ENCODE peak calls at places on chromosomes 3 and 15, in six cellular contexts. One of them, this sample, is unnamed.

GRCh38 chr3:109336272-109336957 is 931 bp downstream of the DPPA4 start:
- DNase-seq in thoracic aorta: no peak
- DNase-seq in transverse colon: no peak
- DNase-seq in pancreas: no peak
- DNase-seq in GM12878: no peak
- DNase-seq in left lung: peak
- DNase-seq in this sample: no peak

GRCh38 chr15:78127882-78128281 is 3.4 kb downstream of the CIB2 start:
- DNase-seq in thoracic aorta: no peak
- DNase-seq in transverse colon: no peak
- DNase-seq in pancreas: no peak
- DNase-seq in GM12878: no peak
- DNase-seq in left lung: no peak
- DNase-seq in this sample: no peak

GRCh38 chr15:58643996-58644395 is 105.5 kb downstream of the ADAM10 start:
- DNase-seq in thoracic aorta: no peak
- DNase-seq in transverse colon: no peak
- DNase-seq in pancreas: no peak
- DNase-seq in GM12878: no peak
- DNase-seq in left lung: no peak
- DNase-seq in this sample: no peak

GRCh38 chr3:4744405-4745239 is 234.6 kb upstream of the BHLHE40 start:
- DNase-seq in thoracic aorta: no peak
- DNase-seq in transverse colon: no peak
- DNase-seq in pancreas: no peak
- DNase-seq in GM12878: no peak
- DNase-seq in left lung: no peak
- DNase-seq in this sample: no peak

GRCh38 chr3:116338713-116339112 is 106.6 kb downstream of the LSAMP start:
- DNase-seq in thoracic aorta: no peak
- DNase-seq in transverse colon: no peak
- DNase-seq in pancreas: no peak
- DNase-seq in GM12878: no peak
- DNase-seq in left lung: no peak
- DNase-seq in this sample: no peak

GRCh38 chr3:355622-356021 is 159.1 kb downstream of the CHL1 start:
- DNase-seq in thoracic aorta: no peak
- DNase-seq in transverse colon: peak
- DNase-seq in pancreas: no peak
- DNase-seq in GM12878: no peak
- DNase-seq in left lung: no peak
- DNase-seq in this sample: peak

GRCh38 chr3:182983811-182984210 is 3.5 kb upstream of the DCUN1D1 start:
- DNase-seq in thoracic aorta: no peak
- DNase-seq in transverse colon: no peak
- DNase-seq in pancreas: no peak
- DNase-seq in GM12878: no peak
- DNase-seq in left lung: no peak
- DNase-seq in this sample: no peak

GRCh38 chr3:110069641-110070538 is 732.5 kb upstream of the DPPA4 start:
- DNase-seq in thoracic aorta: no peak
- DNase-seq in transverse colon: no peak
- DNase-seq in pancreas: peak
- DNase-seq in GM12878: no peak
- DNase-seq in left lung: no peak
- DNase-seq in this sample: peak

GRCh38 chr15:57251941-57252340 is 124.4 kb upstream of the CGNL1 start:
- DNase-seq in thoracic aorta: no peak
- DNase-seq in transverse colon: no peak
- DNase-seq in pancreas: no peak
- DNase-seq in GM12878: no peak
- DNase-seq in left lung: no peak
- DNase-seq in this sample: peak

GRCh38 chr3:155386817-155387403 is 93.4 kb upstream of the STRIT1 start:
- DNase-seq in thoracic aorta: no peak
- DNase-seq in transverse colon: no peak
- DNase-seq in pancreas: no peak
- DNase-seq in GM12878: no peak
- DNase-seq in left lung: no peak
- DNase-seq in this sample: no peak

GRCh38 chr15:95095250-95095649 is 863.9 kb downstream of the MCTP2 start:
- DNase-seq in thoracic aorta: no peak
- DNase-seq in transverse colon: no peak
- DNase-seq in pancreas: no peak
- DNase-seq in GM12878: no peak
- DNase-seq in left lung: no peak
- DNase-seq in this sample: no peak

GRCh38 chr3:174206607-174207192 is 652.4 kb upstream of the NAALADL2 start:
- DNase-seq in thoracic aorta: no peak
- DNase-seq in transverse colon: no peak
- DNase-seq in pancreas: no peak
- DNase-seq in GM12878: no peak
- DNase-seq in left lung: no peak
- DNase-seq in this sample: no peak

GRCh38 chr3:36792342-36792741 is 28.0 kb upstream of the DCLK3 start:
- DNase-seq in thoracic aorta: no peak
- DNase-seq in transverse colon: no peak
- DNase-seq in pancreas: no peak
- DNase-seq in GM12878: no peak
- DNase-seq in left lung: no peak
- DNase-seq in this sample: no peak

GRCh38 chr3:108406661-108407206 is 103.7 kb downstream of the MYH15 start:
- DNase-seq in thoracic aorta: no peak
- DNase-seq in transverse colon: peak
- DNase-seq in pancreas: no peak
- DNase-seq in GM12878: peak
- DNase-seq in left lung: no peak
- DNase-seq in this sample: no peak

GRCh38 chr3:4413467-4413866 is 53.6 kb downstream of the SUMF1 start:
- DNase-seq in thoracic aorta: no peak
- DNase-seq in transverse colon: no peak
- DNase-seq in pancreas: no peak
- DNase-seq in GM12878: no peak
- DNase-seq in left lung: no peak
- DNase-seq in this sample: no peak

GRCh38 chr3:136250226-136250861 is at the start of gene PCCB:
- DNase-seq in thoracic aorta: peak
- DNase-seq in transverse colon: peak
- DNase-seq in pancreas: peak
- DNase-seq in GM12878: peak
- DNase-seq in left lung: peak
- DNase-seq in this sample: peak

GRCh38 chr3:151226088-151226563 is 23.1 kb upstream of the GPR171 start:
- DNase-seq in thoracic aorta: no peak
- DNase-seq in transverse colon: no peak
- DNase-seq in pancreas: no peak
- DNase-seq in GM12878: no peak
- DNase-seq in left lung: no peak
- DNase-seq in this sample: peak

GRCh38 chr15:90845201-90845949 is 23.0 kb upstream of the FURIN start:
- DNase-seq in thoracic aorta: no peak
- DNase-seq in transverse colon: peak
- DNase-seq in pancreas: no peak
- DNase-seq in GM12878: peak
- DNase-seq in left lung: peak
- DNase-seq in this sample: peak

GRCh38 chr3:157094301-157094700 is 65.6 kb downstream of the CCNL1 start:
- DNase-seq in thoracic aorta: no peak
- DNase-seq in transverse colon: no peak
- DNase-seq in pancreas: no peak
- DNase-seq in GM12878: no peak
- DNase-seq in left lung: no peak
- DNase-seq in this sample: no peak

GRCh38 chr3:193711964-193712598 is 119.1 kb downstream of the OPA1 start:
- DNase-seq in thoracic aorta: no peak
- DNase-seq in transverse colon: no peak
- DNase-seq in pancreas: peak
- DNase-seq in GM12878: no peak
- DNase-seq in left lung: no peak
- DNase-seq in this sample: no peak

GRCh38 chr3:61358364-61358763 is 107.1 kb upstream of the FHIT start:
- DNase-seq in thoracic aorta: no peak
- DNase-seq in transverse colon: peak
- DNase-seq in pancreas: peak
- DNase-seq in GM12878: peak
- DNase-seq in left lung: no peak
- DNase-seq in this sample: no peak

GRCh38 chr3:36201546-36201945 is 178.8 kb upstream of the STAC start:
- DNase-seq in thoracic aorta: no peak
- DNase-seq in transverse colon: no peak
- DNase-seq in pancreas: no peak
- DNase-seq in GM12878: no peak
- DNase-seq in left lung: no peak
- DNase-seq in this sample: no peak

GRCh38 chr15:24878153-24878552 is 76.6 kb upstream of the SNRPN start:
- DNase-seq in thoracic aorta: no peak
- DNase-seq in transverse colon: peak
- DNase-seq in pancreas: no peak
- DNase-seq in GM12878: no peak
- DNase-seq in left lung: peak
- DNase-seq in this sample: no peak

GRCh38 chr3:18099611-18100010 is 325.5 kb downstream of the SATB1 start:
- DNase-seq in thoracic aorta: no peak
- DNase-seq in transverse colon: no peak
- DNase-seq in pancreas: no peak
- DNase-seq in GM12878: no peak
- DNase-seq in left lung: no peak
- DNase-seq in this sample: no peak

GRCh38 chr3:122678496-122678895 is 2.1 kb upstream of the PARP14 start:
- DNase-seq in thoracic aorta: no peak
- DNase-seq in transverse colon: no peak
- DNase-seq in pancreas: no peak
- DNase-seq in GM12878: no peak
- DNase-seq in left lung: no peak
- DNase-seq in this sample: no peak

GRCh38 chr3:70811880-70812279 is 499.4 kb upstream of the MDFIC2 start:
- DNase-seq in thoracic aorta: no peak
- DNase-seq in transverse colon: no peak
- DNase-seq in pancreas: no peak
- DNase-seq in GM12878: no peak
- DNase-seq in left lung: no peak
- DNase-seq in this sample: peak

GRCh38 chr15:40115670-40116093 is 7.0 kb upstream of the BMF start:
- DNase-seq in thoracic aorta: no peak
- DNase-seq in transverse colon: peak
- DNase-seq in pancreas: peak
- DNase-seq in GM12878: peak
- DNase-seq in left lung: peak
- DNase-seq in this sample: no peak
- H3K4me3 ChIP-seq in thoracic aorta: no peak
- H3K4me3 ChIP-seq in transverse colon: no peak
- H3K4me3 ChIP-seq in pancreas: no peak
- H3K4me3 ChIP-seq in GM12878: no peak
- H3K4me3 ChIP-seq in left lung: no peak
- H3K4me3 ChIP-seq in this sample: no peak

DNA sequence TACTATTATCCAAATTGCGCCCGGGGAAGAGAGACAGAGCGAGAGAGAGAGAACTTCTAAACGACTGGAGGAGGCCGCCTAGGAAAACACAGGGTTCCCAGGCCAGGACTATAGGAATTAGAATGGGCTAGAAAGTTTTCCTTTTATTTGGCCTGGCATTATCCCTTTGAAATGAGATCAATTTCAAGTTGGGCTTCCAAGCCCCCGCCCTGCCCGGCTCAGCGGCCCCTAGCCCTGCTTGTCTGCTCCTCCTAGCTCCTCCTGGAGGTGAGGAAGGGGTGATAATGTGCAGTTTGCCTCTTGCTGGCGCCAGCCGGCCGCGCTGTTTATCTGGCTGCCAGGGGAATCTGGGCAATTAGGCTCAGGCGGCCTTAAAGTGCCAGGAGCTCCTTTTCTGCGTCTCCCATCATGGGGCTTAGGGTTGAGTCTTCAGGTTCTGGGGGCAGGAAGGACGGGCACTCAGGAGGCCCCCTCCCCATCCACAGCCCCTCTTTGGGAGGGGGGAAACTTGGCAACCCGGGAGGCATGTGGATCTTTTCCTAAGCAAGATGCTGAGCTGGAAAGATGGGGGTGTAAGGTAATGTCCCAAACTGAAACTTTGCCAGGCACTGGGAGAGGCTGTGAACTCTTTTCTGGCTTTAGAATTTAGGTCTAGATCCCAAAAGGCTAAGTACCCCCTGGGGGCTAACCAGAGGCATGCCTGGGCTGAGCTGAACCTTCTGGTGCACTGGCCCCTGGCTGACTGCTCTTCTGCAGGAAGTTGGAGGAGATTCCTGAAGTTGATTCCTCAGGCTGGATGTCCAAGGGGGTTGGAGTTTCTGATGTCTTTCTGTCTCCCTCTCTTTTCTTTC is 5.5 kb downstream of the SMAD6 start:
- DNase-seq in thoracic aorta: no peak
- DNase-seq in transverse colon: peak
- DNase-seq in pancreas: peak
- DNase-seq in GM12878: no peak
- DNase-seq in left lung: peak
- DNase-seq in this sample: no peak
- TF ChIP-seq CTCF in thoracic aorta: no peak
- TF ChIP-seq CTCF in transverse colon: no peak
- TF ChIP-seq CTCF in pancreas: no peak
- TF ChIP-seq CTCF in GM12878: no peak
- TF ChIP-seq CTCF in left lung: no peak
- TF ChIP-seq CTCF in this sample: peak

DNA sequence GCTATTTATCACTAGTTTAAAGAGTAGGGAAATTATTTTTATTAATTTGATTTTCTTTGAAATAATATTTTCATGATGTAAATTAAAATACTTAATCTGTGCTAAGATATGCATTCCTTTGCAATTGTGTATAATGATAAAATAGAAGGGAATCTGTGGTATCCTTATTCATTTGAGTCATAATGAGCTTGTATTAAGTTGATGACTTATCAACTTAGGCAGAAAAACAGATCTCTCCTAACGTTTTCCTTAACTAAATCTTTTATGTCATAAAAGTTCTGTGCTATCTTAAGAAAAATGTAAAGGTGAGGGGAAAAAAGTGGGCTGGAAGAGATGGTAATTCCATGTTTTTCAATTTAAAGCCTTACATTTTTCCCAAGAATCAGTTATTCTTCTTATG is 1.9 kb downstream of the FGF7 start:
- DNase-seq in thoracic aorta: no peak
- DNase-seq in transverse colon: no peak
- DNase-seq in pancreas: no peak
- DNase-seq in GM12878: no peak
- DNase-seq in left lung: no peak
- DNase-seq in this sample: no peak
- H3K4me3 ChIP-seq in thoracic aorta: peak
- H3K4me3 ChIP-seq in transverse colon: peak
- H3K4me3 ChIP-seq in pancreas: no peak
- H3K4me3 ChIP-seq in GM12878: no peak
- H3K4me3 ChIP-seq in left lung: peak
- H3K4me3 ChIP-seq in this sample: no peak

DNA sequence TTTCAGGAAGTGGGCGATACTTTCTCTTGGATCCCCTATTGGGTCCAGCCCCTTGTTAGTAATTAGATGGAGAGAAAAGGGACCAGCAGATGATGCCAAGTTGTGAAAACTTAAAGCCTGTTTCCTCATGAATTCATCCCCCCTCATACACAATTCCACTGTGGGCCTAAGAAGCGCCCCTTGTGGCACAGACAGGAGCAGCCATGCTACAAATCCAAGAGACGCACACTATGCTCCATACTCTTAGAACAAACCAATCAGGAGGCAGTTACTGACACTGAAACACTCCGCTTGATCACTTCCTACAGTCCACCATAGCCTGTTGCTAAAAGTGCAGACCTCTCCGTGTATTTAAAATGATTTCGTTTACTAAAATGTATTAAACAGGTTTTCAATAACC is 111.3 kb upstream of the ARRDC4 start:
- DNase-seq in thoracic aorta: no peak
- DNase-seq in transverse colon: no peak
- DNase-seq in pancreas: no peak
- DNase-seq in GM12878: no peak
- DNase-seq in left lung: no peak
- DNase-seq in this sample: no peak
- TF ChIP-seq CTCF in thoracic aorta: no peak
- TF ChIP-seq CTCF in transverse colon: no peak
- TF ChIP-seq CTCF in pancreas: no peak
- TF ChIP-seq CTCF in GM12878: no peak
- TF ChIP-seq CTCF in left lung: no peak
- TF ChIP-seq CTCF in this sample: no peak